ENCODE peak calls at places on chromosomes 16 and 17, in five cellular contexts. One of them, this sample, is unnamed.

GRCh38 chr17:1422907-1423306 is 22.9 kb upstream of the YWHAE start:
- DNase-seq in MM.1S: no peak
- DNase-seq in OCI-LY7: no peak
- DNase-seq in HCT116: no peak
- DNase-seq in GM23248: peak; percentile 98
- DNase-seq in this sample: no peak

GRCh38 chr16:89018605-89019158 is 41.7 kb upstream of the CBFA2T3 start:
- DNase-seq in MM.1S: no peak
- DNase-seq in OCI-LY7: no peak
- DNase-seq in GM23248: no peak
- DNase-seq in HCT116: no peak
- DNase-seq in this sample: no peak

GRCh38 chr16:50719401-50720337 is 22.2 kb upstream of the CYLD start:
- DNase-seq in MM.1S: no peak
- DNase-seq in GM23248: no peak
- DNase-seq in OCI-LY7: no peak
- DNase-seq in HCT116: no peak
- DNase-seq in this sample: peak; percentile 69

GRCh38 chr16:4115209-4115940 is 867 bp downstream of the ADCY9 start:
- DNase-seq in OCI-LY7: no peak
- DNase-seq in MM.1S: no peak
- DNase-seq in GM23248: peak; percentile 92
- DNase-seq in HCT116: no peak
- DNase-seq in this sample: peak; percentile 71

GRCh38 chr16:87661561-87661960 is 59.3 kb downstream of the JPH3 start:
- DNase-seq in GM23248: peak; percentile 69
- DNase-seq in MM.1S: peak; percentile 26
- DNase-seq in OCI-LY7: peak; percentile 55
- DNase-seq in HCT116: no peak
- DNase-seq in this sample: peak; percentile 85

GRCh38 chr17:72587773-72588511 is 467.1 kb downstream of the SOX9 start:
- DNase-seq in MM.1S: peak; percentile 71
- DNase-seq in GM23248: no peak
- DNase-seq in OCI-LY7: peak; percentile 8
- DNase-seq in HCT116: no peak
- DNase-seq in this sample: no peak

GRCh38 chr16:11585460-11586374 is 1.0 kb downstream of the LITAF start:
- DNase-seq in MM.1S: peak; percentile 20
- DNase-seq in GM23248: peak; percentile 60
- DNase-seq in OCI-LY7: peak; percentile 39
- DNase-seq in HCT116: no peak
- DNase-seq in this sample: no peak

GRCh38 chr17:77602062-77602746 is 356.3 kb upstream of the TNRC6C start:
- DNase-seq in GM23248: peak; percentile 83
- DNase-seq in OCI-LY7: no peak
- DNase-seq in MM.1S: no peak
- DNase-seq in HCT116: no peak
- DNase-seq in this sample: no peak

GRCh38 chr17:63151981-63152523 is 186.0 kb downstream of the TANC2 start:
- DNase-seq in MM.1S: no peak
- DNase-seq in GM23248: peak; percentile 57
- DNase-seq in HCT116: no peak
- DNase-seq in OCI-LY7: no peak
- DNase-seq in this sample: no peak

GRCh38 chr17:57677301-57677700 is 67.8 kb downstream of the CCDC182 start:
- DNase-seq in OCI-LY7: no peak
- DNase-seq in HCT116: no peak
- DNase-seq in GM23248: no peak
- DNase-seq in MM.1S: no peak
- DNase-seq in this sample: no peak

GRCh38 chr16:85274501-85274900 is 162.2 kb upstream of the CIBAR2 start:
- DNase-seq in GM23248: no peak
- DNase-seq in OCI-LY7: no peak
- DNase-seq in MM.1S: no peak
- DNase-seq in HCT116: no peak
- DNase-seq in this sample: no peak

GRCh38 chr16:89246903-89247733 is 29.6 kb downstream of the ZNF778 start:
- DNase-seq in GM23248: peak; percentile 95
- DNase-seq in HCT116: peak; percentile 68
- DNase-seq in MM.1S: no peak
- DNase-seq in OCI-LY7: peak; percentile 80
- DNase-seq in this sample: peak; percentile 88

GRCh38 chr17:15981208-15981607 is 18.3 kb downstream of the ZSWIM7 start:
- DNase-seq in GM23248: no peak
- DNase-seq in HCT116: no peak
- DNase-seq in OCI-LY7: peak; percentile 10
- DNase-seq in MM.1S: no peak
- DNase-seq in this sample: no peak

GRCh38 chr16:1053700-1054368 is 18.7 kb upstream of the SSTR5 start:
- DNase-seq in OCI-LY7: no peak
- DNase-seq in GM23248: no peak
- DNase-seq in HCT116: no peak
- DNase-seq in MM.1S: no peak
- DNase-seq in this sample: no peak

GRCh38 chr17:1227917-1228751 is 42.1 kb upstream of the BHLHA9 start:
- DNase-seq in HCT116: no peak
- DNase-seq in OCI-LY7: peak; percentile 90
- DNase-seq in GM23248: peak; percentile 38
- DNase-seq in MM.1S: no peak
- DNase-seq in this sample: peak; percentile 58

GRCh38 chr16:54473201-54473993 is 186.8 kb upstream of the IRX3 start:
- DNase-seq in OCI-LY7: no peak
- DNase-seq in HCT116: no peak
- DNase-seq in GM23248: peak; percentile 23
- DNase-seq in MM.1S: no peak
- DNase-seq in this sample: no peak

GRCh38 chr16:2420035-2420434 is 9.2 kb upstream of the CCNF start:
- DNase-seq in OCI-LY7: no peak
- DNase-seq in GM23248: peak; percentile 22
- DNase-seq in HCT116: no peak
- DNase-seq in MM.1S: no peak
- DNase-seq in this sample: no peak

DNA sequence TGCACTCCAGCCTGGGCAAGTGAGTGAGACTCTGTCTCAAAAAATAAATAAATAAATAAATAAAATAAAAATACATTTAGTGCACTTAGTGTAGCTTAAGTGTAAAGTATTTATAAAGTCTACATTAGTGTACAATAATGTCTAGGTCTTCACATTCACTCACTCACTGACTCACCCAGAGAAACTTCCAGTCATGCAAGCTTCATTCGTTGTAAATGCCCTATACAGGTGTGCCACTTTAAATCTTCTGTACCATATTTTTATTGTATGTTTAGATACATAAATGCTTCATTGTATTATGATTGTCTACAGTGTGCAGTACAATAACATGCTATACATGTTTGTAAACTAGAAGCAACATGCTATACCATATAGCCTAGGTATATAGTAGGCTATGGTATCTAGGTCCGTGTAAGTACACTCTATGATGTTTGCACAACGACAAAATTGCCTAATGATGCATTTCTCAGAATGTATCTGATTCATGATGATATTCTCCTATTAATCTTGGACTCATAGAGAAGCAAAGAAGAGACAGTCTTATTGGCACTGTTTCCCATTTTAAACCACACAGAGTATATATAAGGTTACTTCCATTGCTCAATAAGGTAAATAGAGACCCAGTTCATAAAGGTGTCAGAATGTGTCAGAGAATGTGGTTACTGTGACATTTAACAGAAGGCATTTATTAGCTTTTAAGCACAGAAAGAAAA is 1314.9 kb downstream of the CDH11 start:
- DNase-seq in HCT116: no peak
- DNase-seq in MM.1S: no peak
- DNase-seq in GM23248: no peak
- DNase-seq in OCI-LY7: no peak
- DNase-seq in this sample: no peak
- H3K9me2 ChIP-seq in HCT116: no peaks in the 10 kb centered on the region
- H3K9me2 ChIP-seq in MM.1S: no peaks in the 10 kb centered on the region
- H3K9me2 ChIP-seq in GM23248: no peaks in the 10 kb centered on the region
- H3K9me2 ChIP-seq in OCI-LY7: no peaks in the 10 kb centered on the region
- H3K9me2 ChIP-seq in this sample: no peaks in the 10 kb centered on the region

DNA sequence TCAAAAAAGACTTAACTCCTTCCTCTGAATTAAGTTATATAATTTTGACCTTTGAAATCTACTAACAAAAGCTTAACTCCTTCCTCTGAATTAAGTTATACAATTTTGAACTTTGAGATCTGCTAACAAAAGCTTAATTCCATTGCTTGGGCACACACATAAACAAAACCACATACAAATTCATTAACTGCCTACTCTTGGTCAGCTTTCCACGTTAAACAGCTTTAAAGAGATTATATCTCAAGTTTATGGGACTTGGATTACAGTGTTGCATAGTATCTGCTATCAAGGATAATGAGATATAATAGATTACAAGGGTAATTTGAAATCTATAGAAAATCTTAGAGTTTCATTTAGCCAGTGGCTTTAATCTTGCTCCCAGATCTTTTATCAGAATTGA is 23.5 kb downstream of the COX10 start:
- DNase-seq in OCI-LY7: no peak
- DNase-seq in HCT116: no peak
- DNase-seq in GM23248: no peak
- DNase-seq in MM.1S: no peak
- DNase-seq in this sample: no peak
- TF ChIP-seq EZH2phosphoT487 in OCI-LY7: no peak
- TF ChIP-seq EZH2phosphoT487 in HCT116: no peak
- TF ChIP-seq EZH2phosphoT487 in GM23248: no peak
- TF ChIP-seq EZH2phosphoT487 in MM.1S: no peak
- TF ChIP-seq EZH2phosphoT487 in this sample: no peak

DNA sequence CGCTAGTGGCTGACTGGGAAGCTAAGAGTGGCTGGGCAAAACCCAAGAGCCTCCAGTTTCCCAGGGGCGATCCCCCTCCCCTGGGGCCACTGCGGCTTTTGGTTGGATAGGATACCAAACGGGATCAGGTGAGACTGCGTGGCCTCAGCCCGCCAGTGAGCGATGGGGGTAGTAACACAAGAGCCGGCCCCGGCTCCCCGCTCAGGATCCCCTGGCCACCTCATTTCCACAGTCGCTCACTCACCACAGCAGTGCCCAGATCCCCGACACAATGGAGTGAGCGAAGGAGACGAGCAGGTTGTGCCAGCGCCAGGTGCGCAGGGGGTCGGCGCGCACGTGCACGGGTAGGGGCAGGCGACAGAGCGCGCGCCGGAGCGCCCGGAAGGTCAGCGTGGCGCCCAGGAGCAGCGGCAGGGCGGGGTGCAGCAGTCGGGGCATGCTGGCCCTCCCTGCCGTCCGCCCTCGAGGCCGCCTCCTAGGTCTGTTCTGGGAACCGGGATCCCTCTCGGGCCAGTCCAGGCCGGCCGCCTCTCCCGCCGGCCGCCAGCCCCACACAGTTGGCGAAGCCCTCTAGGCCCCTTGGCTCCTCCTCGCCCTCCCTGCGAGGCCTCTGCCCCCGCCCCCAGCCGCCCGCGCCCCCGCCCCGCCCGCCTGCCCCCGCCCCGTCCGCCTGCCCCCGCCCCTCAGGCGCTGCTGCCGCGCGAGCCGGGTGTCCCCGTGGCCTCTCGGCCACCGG is at the start of gene TLCD1:
- DNase-seq in HCT116: no peak
- DNase-seq in OCI-LY7: peak; percentile 52
- DNase-seq in MM.1S: peak; percentile 70
- DNase-seq in GM23248: peak; percentile 90
- DNase-seq in this sample: peak; percentile 85
- H2AFZ ChIP-seq in HCT116: no peak within 1 kb of the TSS
- H2AFZ ChIP-seq in OCI-LY7: peak within 1 kb of the TSS; percentile 63
- H2AFZ ChIP-seq in MM.1S: peak within 1 kb of the TSS; percentile 92
- H2AFZ ChIP-seq in GM23248: peak within 1 kb of the TSS; percentile 89
- H2AFZ ChIP-seq in this sample: no peak within 1 kb of the TSS

DNA sequence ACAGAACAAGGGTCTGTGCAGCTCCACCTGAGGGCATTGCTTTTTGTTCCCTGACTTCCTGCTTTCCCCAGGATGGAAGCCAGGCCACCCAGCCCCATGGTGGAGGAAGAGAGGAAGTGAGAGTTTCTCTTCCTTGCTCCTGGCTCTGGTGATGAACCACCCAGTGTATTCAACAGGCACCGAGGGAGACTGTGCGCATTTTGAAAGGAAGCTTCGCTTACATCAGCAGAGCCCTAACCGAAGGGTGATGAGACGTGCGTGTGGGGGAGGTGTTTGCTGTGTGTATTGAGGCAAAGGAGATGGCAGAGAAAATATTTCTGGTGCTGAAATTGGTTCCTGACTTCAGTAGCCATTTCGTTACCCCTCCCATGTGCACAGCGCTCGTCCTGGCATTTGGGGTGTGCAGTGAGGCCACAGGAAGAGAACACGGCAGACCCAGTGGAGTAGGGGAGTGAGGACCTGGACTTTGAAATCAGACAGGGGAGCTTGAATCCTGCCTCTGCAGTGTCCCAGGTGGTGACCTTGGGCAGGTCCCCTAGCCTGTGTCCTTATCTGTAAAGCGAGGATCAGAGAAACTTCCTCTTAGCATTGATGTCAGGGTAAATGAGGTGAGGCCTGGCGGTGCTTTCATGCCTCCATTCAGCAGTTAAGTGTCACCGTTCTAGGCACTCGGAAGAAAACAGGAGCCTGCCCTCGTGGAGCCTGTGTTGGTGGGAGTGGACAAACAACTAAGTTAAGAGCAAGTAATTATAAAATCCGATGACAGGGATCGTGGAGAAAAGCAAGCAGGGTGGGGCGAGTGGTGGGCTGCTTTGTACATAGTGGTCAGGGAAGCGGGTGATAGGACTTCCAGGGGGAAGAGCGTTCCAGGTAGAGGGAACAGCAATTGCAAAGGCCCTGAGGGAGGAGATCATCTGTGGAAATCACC is 7.4 kb downstream of the CMIP start:
- DNase-seq in GM23248: no peak
- DNase-seq in MM.1S: no peak
- DNase-seq in HCT116: no peak
- DNase-seq in OCI-LY7: no peak
- DNase-seq in this sample: peak; percentile 43
- H3K9me2 ChIP-seq in GM23248: no peaks in the 10 kb centered on the region
- H3K9me2 ChIP-seq in MM.1S: no peaks in the 10 kb centered on the region
- H3K9me2 ChIP-seq in HCT116: no peaks in the 10 kb centered on the region
- H3K9me2 ChIP-seq in OCI-LY7: no peaks in the 10 kb centered on the region
- H3K9me2 ChIP-seq in this sample: no peaks in the 10 kb centered on the region

GRCh38 chr17:7098802-7099459 is 15.7 kb downstream of the ASGR2 start:
- DNase-seq in MM.1S: no peak
- DNase-seq in GM23248: no peak
- DNase-seq in OCI-LY7: no peak
- DNase-seq in HCT116: no peak
- DNase-seq in this sample: no peak

GRCh38 chr17:7097940-7098339 is 16.7 kb downstream of the ASGR2 start:
- DNase-seq in HCT116: no peak
- DNase-seq in GM23248: peak; percentile 37
- DNase-seq in MM.1S: no peak
- DNase-seq in OCI-LY7: no peak
- DNase-seq in this sample: no peak

GRCh38 chr17:7095642-7096041 is 15.6 kb upstream of the CLEC10A start:
- DNase-seq in HCT116: no peak
- DNase-seq in GM23248: no peak
- DNase-seq in OCI-LY7: peak; percentile 5
- DNase-seq in MM.1S: no peak
- DNase-seq in this sample: no peak

DNA sequence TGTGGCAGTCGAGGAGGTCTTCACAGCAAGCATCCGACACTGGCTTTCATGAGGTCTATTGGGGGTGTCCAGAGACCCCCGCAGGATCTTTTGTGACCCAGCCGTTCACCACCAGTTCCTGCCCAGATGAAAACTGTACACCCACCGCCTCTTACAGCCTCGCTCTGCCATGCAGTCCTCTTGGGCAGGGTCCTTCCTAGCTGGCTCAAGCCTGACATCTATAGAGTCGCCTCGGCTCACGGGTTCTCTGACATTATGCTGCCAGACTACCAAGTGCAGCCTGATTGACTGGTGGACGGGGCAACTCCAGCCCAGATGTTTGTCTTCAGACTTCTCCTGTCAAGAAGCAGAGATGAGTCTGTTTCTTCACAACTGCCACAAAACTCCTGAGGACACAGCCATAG is 14.6 kb upstream of the CLEC10A start:
- DNase-seq in HCT116: no peak
- DNase-seq in GM23248: no peak
- DNase-seq in MM.1S: no peak
- DNase-seq in OCI-LY7: no peak
- DNase-seq in this sample: no peak
- TF ChIP-seq EZH2phosphoT487 in HCT116: no peak
- TF ChIP-seq EZH2phosphoT487 in GM23248: no peak
- TF ChIP-seq EZH2phosphoT487 in MM.1S: no peak
- TF ChIP-seq EZH2phosphoT487 in OCI-LY7: no peak
- TF ChIP-seq EZH2phosphoT487 in this sample: no peak

This sample was measured in GM23338.